ENCODE peak calls at places on chromosomes 16 and 17, in seven cellular contexts. D is CD8-positive, alpha-beta T cell; P is MM.1S; R is ascending aorta; Y is sigmoid colon; A is breast epithelium; T is heart right ventricle. O is an unnamed sample.

GRCh38 chr16:74700206-74701040 is at the start of gene MLKL:
- DNase-seq in D (peak; percentile 58), P (peak; percentile 35), R (peak; percentile 86), Y (peak; percentile 82), A (no peak), T (peak; percentile 64), O (no peak)

GRCh38 chr16:82146957-82147356 is 23.1 kb downstream of the MPHOSPH6 start:
- DNase-seq in D (no peak), P (no peak), R (no peak), Y (no peak), A (no peak), T (no peak), O (no peak)

GRCh38 chr17:5049314-5049819 is 14.1 kb upstream of the SLC52A1 start:
- DNase-seq in D (peak; percentile 64), P (peak; percentile 18), R (no peak), Y (no peak), A (no peak), T (no peak), O (no peak)

GRCh38 chr17:189444-189843 is 8.0 kb upstream of the DOC2B start:
- DNase-seq in D (no peak), P (no peak), R (no peak), Y (no peak), A (no peak), T (no peak), O (no peak)

GRCh38 chr16:4192206-4192605 is 49.7 kb downstream of the SRL start:
- DNase-seq in D (no peak), P (no peak), R (no peak), Y (no peak), A (no peak), T (no peak), O (no peak)

GRCh38 chr17:39548494-39548893 is 59.2 kb downstream of the NEUROD2 start:
- DNase-seq in D (no peak), P (no peak), R (peak; percentile 57), Y (no peak), A (no peak), T (no peak), O (no peak)

GRCh38 chr17:50149425-50150353 is 788 bp downstream of the PPP1R9B start:
- DNase-seq in D (peak; percentile 66), P (peak; percentile 71), R (no peak), Y (peak; percentile 80), A (no peak), T (peak; percentile 76), O (no peak)

GRCh38 chr17:63988741-63989621 is 9.2 kb upstream of the PRR29 start:
- DNase-seq in D (no peak), P (no peak), R (no peak), Y (peak; percentile 82), A (no peak), T (no peak), O (peak; percentile 72)

GRCh38 chr16:4972938-4973587 is 14.9 kb downstream of the SEC14L5 start:
- DNase-seq in D (no peak), P (no peak), R (no peak), Y (no peak), A (no peak), T (no peak), O (no peak)

GRCh38 chr16:8260140-8260539 is 330.2 kb downstream of the TMEM114 start:
- DNase-seq in D (no peak), P (no peak), R (no peak), Y (no peak), A (no peak), T (no peak), O (no peak)

GRCh38 chr16:67934306-67935095 is 2.1 kb downstream of the PSMB10 start:
- DNase-seq in D (no peak), P (no peak), R (no peak), Y (no peak), A (no peak), T (no peak), O (peak; percentile 56)

GRCh38 chr17:58215685-58216084 is 3.4 kb downstream of the MKS1 start:
- DNase-seq in D (no peak), P (no peak), R (no peak), Y (no peak), A (no peak), T (no peak), O (no peak)

GRCh38 chr16:29819506-29819905 is 756 bp upstream of the MVP start:
- DNase-seq in D (no peak), P (no peak), R (no peak), Y (no peak), A (no peak), T (no peak), O (no peak)

GRCh38 chr17:60086822-60087591 is 8.3 kb upstream of the HEATR6 start:
- DNase-seq in D (no peak), P (no peak), R (no peak), Y (no peak), A (no peak), T (no peak), O (peak; percentile 44)

GRCh38 chr16:85396879-85397871 is 215.9 kb upstream of the GSE1 start:
- DNase-seq in D (no peak), P (no peak), R (peak; percentile 52), Y (peak; percentile 65), A (no peak), T (peak; percentile 14), O (no peak)

GRCh38 chr16:74456290-74456625 is 35.0 kb upstream of the CLEC18B start:
- DNase-seq in D (no peak), P (no peak), R (no peak), Y (no peak), A (no peak), T (no peak), O (no peak)

GRCh38 chr17:39955726-39956225 is 7.0 kb upstream of the GSDMA start:
- DNase-seq in D (no peak), P (no peak), R (no peak), Y (no peak), A (no peak), T (no peak), O (no peak)

GRCh38 chr17:545156-545555 is 169.5 kb downstream of the VPS53 start:
- DNase-seq in D (no peak), P (no peak), R (no peak), Y (no peak), A (no peak), T (no peak), O (no peak)

GRCh38 chr17:55312852-55313251 is 48.1 kb downstream of the HLF start:
- DNase-seq in D (no peak), P (no peak), R (no peak), Y (no peak), A (no peak), T (no peak), O (no peak)

GRCh38 chr16:47664653-47665325 is 203.7 kb downstream of the PHKB start:
- DNase-seq in D (no peak), P (no peak), R (no peak), Y (no peak), A (no peak), T (no peak), O (no peak)

GRCh38 chr16:17038415-17038814 is 432.3 kb downstream of the XYLT1 start:
- DNase-seq in D (no peak), P (no peak), R (no peak), Y (no peak), A (no peak), T (no peak), O (peak; percentile 26)

DNA sequence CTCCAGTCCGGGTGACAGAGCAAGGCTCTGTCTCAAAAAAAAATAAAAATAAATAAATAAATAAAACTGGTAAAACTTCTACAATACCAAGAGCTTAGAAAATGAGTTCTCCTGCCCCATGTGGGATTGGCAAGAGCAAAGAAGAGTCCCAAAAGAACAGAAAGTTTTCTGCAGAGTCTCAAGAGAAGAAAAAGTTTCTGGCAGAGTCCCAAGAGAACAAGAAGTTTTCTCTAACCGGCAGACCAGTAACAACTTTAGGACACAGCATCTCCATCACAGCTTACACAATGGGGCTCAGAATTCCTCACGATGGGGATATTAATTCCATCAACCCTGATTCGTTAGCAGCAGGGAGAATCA is 1.1 kb downstream of the SLC39A11 start:
- DNase-seq in D (no peak), P (no peak), R (no peak), Y (no peak), A (no peak), T (no peak), O (peak; percentile 13)
- H3K4me3 ChIP-seq in D (peak overlapping the region; percentile 73), P (peak overlapping the region; percentile 77), R (peak overlapping the region; percentile 77), Y (peak overlapping the region; percentile 61), A (peak overlapping the region; percentile 73), T (peak overlapping the region; percentile 75), O (peak overlapping the region; percentile 61)

DNA sequence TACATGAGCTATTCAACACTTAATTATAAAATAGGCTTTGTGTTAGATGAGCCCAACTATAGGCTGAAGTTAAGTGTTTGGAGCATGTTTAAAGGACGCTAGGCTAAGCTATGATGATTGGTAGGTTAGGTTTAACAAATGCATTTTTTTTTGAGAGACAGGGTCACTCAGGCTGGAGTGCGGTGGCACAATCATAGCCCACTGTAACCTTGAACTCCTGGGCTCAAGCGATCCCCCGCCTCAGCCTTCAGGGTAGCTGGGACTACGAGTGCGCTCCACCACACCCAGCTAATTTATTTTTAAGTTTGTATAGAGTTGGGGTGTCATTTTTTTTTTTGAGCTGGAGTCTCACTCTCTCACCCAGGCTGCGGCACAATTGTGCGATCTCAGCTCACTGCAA is 19.3 kb upstream of the GPRC5C start:
- DNase-seq in D (no peak), P (no peak), R (no peak), Y (no peak), A (no peak), T (no peak), O (no peak)
- H3K4me1 ChIP-seq in D (no peaks in the 10 kb centered on the region), P (peaks cover 7% of the 10 kb centered on the region), R (no peaks in the 10 kb centered on the region), Y (no peaks in the 10 kb centered on the region), A (no peaks in the 10 kb centered on the region), T (no peaks in the 10 kb centered on the region), O (no peaks in the 10 kb centered on the region)

GRCh38 chr17:81167194-81167524 is 1.1 kb upstream of the AATK start:
- DNase-seq in D (no peak), P (no peak), R (no peak), Y (no peak), A (no peak), T (no peak), O (no peak)

GRCh38 chr17:81167638-81168037 is 1.6 kb upstream of the AATK start:
- DNase-seq in D (no peak), P (no peak), R (no peak), Y (no peak), A (no peak), T (no peak), O (no peak)

GRCh38 chr17:81164464-81165245 is 652 bp upstream of the PVALEF start:
- DNase-seq in D (no peak), P (no peak), R (no peak), Y (peak; percentile 58), A (no peak), T (no peak), O (peak; percentile 99)

GRCh38 chr17:81165246-81166032 is at the start of gene PVALEF:
- DNase-seq in D (no peak), P (no peak), R (no peak), Y (peak; percentile 62), A (no peak), T (no peak), O (peak; percentile 83)

DNA sequence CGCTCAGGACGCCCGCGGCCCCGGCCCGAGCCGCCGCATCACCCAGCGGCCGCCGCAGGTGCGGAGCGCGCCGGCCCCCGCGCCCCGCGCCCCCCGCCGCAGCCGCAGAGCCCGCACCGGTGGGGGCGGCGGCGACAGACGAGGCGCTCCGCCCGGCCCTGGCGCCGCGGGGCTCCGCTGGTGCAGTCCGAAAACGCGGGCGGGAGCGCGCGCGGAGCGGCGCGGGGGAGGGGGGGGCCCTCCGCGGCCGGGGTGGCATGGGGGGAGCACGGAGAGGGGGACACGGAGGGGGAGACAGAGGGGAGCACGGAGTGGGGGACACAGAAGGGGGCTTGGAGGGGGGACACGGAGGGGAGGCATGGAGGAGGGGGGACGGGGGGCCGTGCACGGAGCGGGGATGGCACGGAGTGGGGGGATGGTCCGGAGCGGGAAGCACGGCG is at the start of gene AATK:
- DNase-seq in D (no peak), P (no peak), R (no peak), Y (no peak), A (no peak), T (no peak), O (no peak)
- H3K4me3 ChIP-seq in D (no peak within 1 kb of the TSS), P (no peak within 1 kb of the TSS), R (peak within 1 kb of the TSS; percentile 67), Y (peak within 1 kb of the TSS; percentile 21), A (peak within 1 kb of the TSS; percentile 23), T (peak within 1 kb of the TSS; percentile 47), O (peak within 1 kb of the TSS; percentile 91)

GRCh38 chr16:31352344-31353115 is 2.4 kb upstream of the ITGAX start:
- DNase-seq in D (no peak), P (no peak), R (no peak), Y (peak; percentile 59), A (no peak), T (no peak), O (no peak)
- H3K4me1 ChIP-seq in D (peaks cover 24% of the 10 kb centered on the region), P (no peaks in the 10 kb centered on the region), R (no peaks in the 10 kb centered on the region), Y (no peaks in the 10 kb centered on the region), A (no peaks in the 10 kb centered on the region), T (peaks cover 10% of the 10 kb centered on the region), O (peaks cover under 1% of the 10 kb centered on the region)

O was measured in SJCRH30.